ENCODE peak calls at places on chromosomes 1 and 21, in nine cellular contexts. X is lower lobe of right lung, G is cardiac fibroblast, T is AG08395, O is AG08396, R is KBM-7, C is mesendoderm, H is endothelial cell, D is ELR. U is an unnamed sample.

GRCh38 chr1:28860332-28861073 is 48.5 kb downstream of the OPRD1 start:
- DNase-seq in X (no peak), G (peak; percentile 26), T (no peak), O (no peak), R (no peak), C (no peak), H (no peak), D (peak; percentile 37), U (no peak)

GRCh38 chr21:34580181-34580700 is 34.7 kb downstream of the RCAN1 start:
- DNase-seq in X (no peak), G (no peak), T (no peak), O (no peak), R (no peak), C (no peak), H (no peak), D (no peak), U (no peak)

GRCh38 chr1:83860506-83861221 is 138.3 kb downstream of the TTLL7 start:
- DNase-seq in X (peak; percentile 89), G (peak; percentile 22), T (no peak), O (peak; percentile 39), R (no peak), C (peak; percentile 80), H (peak; percentile 87), D (no peak), U (peak; percentile 50)

GRCh38 chr1:74427676-74428075 is 84.7 kb downstream of the LRRC53 start:
- DNase-seq in X (no peak), G (no peak), T (no peak), O (no peak), R (no peak), C (no peak), H (no peak), D (peak; percentile 3), U (no peak)

GRCh38 chr1:116515702-116516101 is 55.1 kb downstream of the CD58 start:
- DNase-seq in X (no peak), G (no peak), T (no peak), O (no peak), R (no peak), C (no peak), H (no peak), D (no peak), U (peak; percentile 46)

GRCh38 chr1:147202576-147202975 is 22.6 kb downstream of the FMO5 start:
- DNase-seq in X (no peak), G (no peak), T (no peak), O (no peak), R (no peak), C (no peak), H (no peak), D (peak; percentile 20), U (no peak)

GRCh38 chr1:202202500-202203168 is 9.0 kb downstream of the LGR6 start:
- DNase-seq in X (no peak), G (no peak), T (no peak), O (no peak), R (no peak), C (no peak), H (no peak), D (no peak), U (no peak)

GRCh38 chr1:86419277-86419903 is 4.6 kb upstream of the CLCA2 start:
- DNase-seq in X (no peak), G (peak; percentile 59), T (peak; percentile 39), O (peak; percentile 9), R (peak; percentile 83), C (peak; percentile 14), H (no peak), D (peak; percentile 57), U (no peak)

GRCh38 chr1:24486296-24487065 is 16.2 kb upstream of the RCAN3 start:
- DNase-seq in X (no peak), G (no peak), T (no peak), O (no peak), R (peak; percentile 39), C (no peak), H (no peak), D (no peak), U (no peak)

U was measured in effector memory CD4-positive, alpha-beta T cell.